ENCODE peak calls at places on chromosomes 11 and 22, in six cellular contexts. One of them, this sample, is unnamed.

GRCh38 chr11:78318733-78319132 is 98.9 kb downstream of the GAB2 start:
- DNase-seq in sigmoid colon: no peak
- DNase-seq in brain microvascular endothelial cell: no peak
- DNase-seq in AG04449: no peak
- DNase-seq in adrenal gland: no peak
- DNase-seq in AG04450: no peak
- DNase-seq in this sample: no peak

GRCh38 chr11:88515002-88515401 is 177.5 kb upstream of the CTSC start:
- DNase-seq in sigmoid colon: no peak
- DNase-seq in brain microvascular endothelial cell: no peak
- DNase-seq in AG04449: no peak
- DNase-seq in adrenal gland: no peak
- DNase-seq in AG04450: no peak
- DNase-seq in this sample: no peak

GRCh38 chr22:19766506-19767426 is 6.2 kb downstream of the TBX1 start:
- DNase-seq in sigmoid colon: no peak
- DNase-seq in brain microvascular endothelial cell: peak
- DNase-seq in AG04449: no peak
- DNase-seq in adrenal gland: peak
- DNase-seq in AG04450: no peak
- DNase-seq in this sample: no peak

GRCh38 chr11:74870485-74870884 is 78.4 kb downstream of the XRRA1 start:
- DNase-seq in sigmoid colon: no peak
- DNase-seq in brain microvascular endothelial cell: peak
- DNase-seq in AG04449: no peak
- DNase-seq in adrenal gland: no peak
- DNase-seq in AG04450: peak
- DNase-seq in this sample: peak

GRCh38 chr11:18699848-18700261 is 1.3 kb downstream of the TMEM86A start:
- DNase-seq in sigmoid colon: peak
- DNase-seq in brain microvascular endothelial cell: no peak
- DNase-seq in AG04449: no peak
- DNase-seq in adrenal gland: peak
- DNase-seq in AG04450: no peak
- DNase-seq in this sample: no peak

GRCh38 chr11:120974980-120975379 is 48.9 kb upstream of the TBCEL start:
- DNase-seq in sigmoid colon: no peak
- DNase-seq in brain microvascular endothelial cell: no peak
- DNase-seq in AG04449: no peak
- DNase-seq in adrenal gland: no peak
- DNase-seq in AG04450: no peak
- DNase-seq in this sample: no peak

GRCh38 chr22:36027579-36027959 is 1.1 kb downstream of the RBFOX2 start:
- DNase-seq in sigmoid colon: peak
- DNase-seq in brain microvascular endothelial cell: no peak
- DNase-seq in AG04449: no peak
- DNase-seq in adrenal gland: no peak
- DNase-seq in AG04450: no peak
- DNase-seq in this sample: no peak

GRCh38 chr11:47980093-47980906 is at the start of gene PTPRJ:
- DNase-seq in sigmoid colon: peak
- DNase-seq in brain microvascular endothelial cell: no peak
- DNase-seq in AG04449: no peak
- DNase-seq in adrenal gland: peak
- DNase-seq in AG04450: no peak
- DNase-seq in this sample: no peak

GRCh38 chr11:90646266-90646665 is 423.4 kb upstream of the CHORDC1 start:
- DNase-seq in sigmoid colon: no peak
- DNase-seq in brain microvascular endothelial cell: no peak
- DNase-seq in AG04449: no peak
- DNase-seq in adrenal gland: no peak
- DNase-seq in AG04450: no peak
- DNase-seq in this sample: no peak

GRCh38 chr11:68441466-68442230 is 18.9 kb upstream of the PPP6R3 start:
- DNase-seq in sigmoid colon: no peak
- DNase-seq in brain microvascular endothelial cell: peak
- DNase-seq in AG04449: peak
- DNase-seq in adrenal gland: no peak
- DNase-seq in AG04450: no peak
- DNase-seq in this sample: no peak

DNA sequence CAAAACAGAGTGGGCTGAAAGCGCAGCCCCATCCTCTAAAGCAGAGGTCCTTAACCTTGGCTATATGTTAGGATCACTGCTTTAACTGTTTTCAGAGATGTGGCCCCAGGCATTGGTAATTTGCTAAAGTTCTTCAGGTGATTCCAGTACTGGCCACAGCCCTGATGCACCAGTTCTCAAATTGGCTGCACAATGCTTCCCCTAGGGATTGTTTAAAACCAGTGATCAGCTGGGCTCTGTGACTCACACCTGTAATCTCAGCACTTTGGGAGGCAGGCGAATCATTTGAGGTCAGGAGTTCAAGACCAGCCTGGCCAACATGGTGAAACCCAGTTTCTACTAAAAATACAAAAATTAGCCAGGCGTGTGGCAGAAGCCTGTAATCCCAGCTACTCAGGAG is 8.4 kb upstream of the IRAG1 start:
- DNase-seq in sigmoid colon: no peak
- DNase-seq in brain microvascular endothelial cell: peak
- DNase-seq in AG04449: no peak
- DNase-seq in adrenal gland: no peak
- DNase-seq in AG04450: no peak
- DNase-seq in this sample: no peak
- TF ChIP-seq CTCF in sigmoid colon: no peak
- TF ChIP-seq CTCF in brain microvascular endothelial cell: no peak
- TF ChIP-seq CTCF in AG04449: no peak
- TF ChIP-seq CTCF in adrenal gland: no peak
- TF ChIP-seq CTCF in AG04450: no peak
- TF ChIP-seq CTCF in this sample: no peak

DNA sequence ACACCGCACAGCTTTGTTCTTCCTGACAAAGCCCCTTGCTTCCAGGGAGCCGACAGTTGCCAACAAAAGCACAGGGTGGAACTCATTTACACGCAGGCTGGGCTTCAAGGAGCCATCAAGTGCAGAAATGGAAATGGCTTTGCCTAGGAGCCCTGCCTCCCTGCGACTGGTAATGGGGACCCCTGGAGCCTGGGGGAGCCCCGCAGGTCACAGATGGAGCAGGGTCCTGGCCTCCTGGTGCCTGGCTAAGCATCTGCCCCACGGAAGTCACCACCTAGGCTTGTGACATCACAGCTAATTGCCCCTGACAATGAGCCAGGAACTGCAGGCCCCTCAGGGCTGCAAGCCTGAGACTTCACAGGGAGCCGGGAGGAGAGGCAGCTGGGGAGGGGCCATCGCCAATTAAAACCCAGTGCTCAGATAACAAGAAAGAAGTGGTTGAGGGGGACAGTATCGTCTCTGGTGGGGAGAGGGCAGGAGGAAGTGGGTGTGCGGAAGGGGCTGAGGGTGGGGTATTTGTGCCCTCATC is 66.8 kb downstream of the NFAM1 start:
- DNase-seq in sigmoid colon: peak
- DNase-seq in brain microvascular endothelial cell: no peak
- DNase-seq in AG04449: no peak
- DNase-seq in adrenal gland: no peak
- DNase-seq in AG04450: no peak
- DNase-seq in this sample: no peak
- H3K4me3 ChIP-seq in sigmoid colon: peak
- H3K4me3 ChIP-seq in brain microvascular endothelial cell: no peak
- H3K4me3 ChIP-seq in AG04449: no peak
- H3K4me3 ChIP-seq in adrenal gland: no peak
- H3K4me3 ChIP-seq in AG04450: no peak
- H3K4me3 ChIP-seq in this sample: no peak

GRCh38 chr11:36035999-36036398 is 92.1 kb downstream of the LDLRAD3 start:
- DNase-seq in sigmoid colon: no peak
- DNase-seq in brain microvascular endothelial cell: no peak
- DNase-seq in AG04449: no peak
- DNase-seq in adrenal gland: no peak
- DNase-seq in AG04450: no peak
- DNase-seq in this sample: no peak
- TF ChIP-seq CTCF in sigmoid colon: no peak
- TF ChIP-seq CTCF in brain microvascular endothelial cell: no peak
- TF ChIP-seq CTCF in AG04449: no peak
- TF ChIP-seq CTCF in adrenal gland: no peak
- TF ChIP-seq CTCF in AG04450: no peak
- TF ChIP-seq CTCF in this sample: no peak

DNA sequence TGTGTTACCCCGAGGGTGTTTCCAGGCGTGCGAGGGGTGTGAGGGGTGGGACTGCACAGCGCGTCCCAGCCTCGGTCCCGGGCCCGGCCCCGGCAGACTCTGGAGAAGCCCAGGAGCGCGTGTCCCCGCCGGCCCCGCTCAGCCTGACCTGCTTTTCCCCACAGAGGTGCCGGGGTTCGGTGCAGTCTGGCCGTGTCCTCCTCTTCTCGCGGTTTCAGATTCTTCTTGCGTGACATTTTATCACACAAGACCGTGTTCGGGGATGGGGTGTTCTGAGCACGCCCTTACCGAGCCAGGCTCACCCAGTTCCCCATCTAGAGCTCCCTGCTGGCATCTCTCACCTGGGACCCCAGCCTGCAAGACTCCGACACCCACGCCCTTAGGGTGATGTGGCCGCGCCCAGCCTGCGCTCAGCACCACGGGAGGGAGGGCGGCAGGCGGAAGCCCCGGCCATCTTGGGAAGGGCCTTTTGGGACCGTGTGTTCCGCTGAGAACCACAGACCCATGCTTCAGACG is 775.6 kb downstream of the BRD1 start:
- DNase-seq in sigmoid colon: no peak
- DNase-seq in brain microvascular endothelial cell: no peak
- DNase-seq in AG04449: no peak
- DNase-seq in adrenal gland: no peak
- DNase-seq in AG04450: no peak
- DNase-seq in this sample: no peak
- H3K4me3 ChIP-seq in sigmoid colon: peak
- H3K4me3 ChIP-seq in brain microvascular endothelial cell: peak
- H3K4me3 ChIP-seq in AG04449: peak
- H3K4me3 ChIP-seq in adrenal gland: no peak
- H3K4me3 ChIP-seq in AG04450: peak
- H3K4me3 ChIP-seq in this sample: no peak

GRCh38 chr11:3123761-3124733 is 41.1 kb downstream of the OSBPL5 start:
- DNase-seq in sigmoid colon: peak
- DNase-seq in brain microvascular endothelial cell: peak
- DNase-seq in AG04449: peak
- DNase-seq in adrenal gland: peak
- DNase-seq in AG04450: peak
- DNase-seq in this sample: peak

GRCh38 chr11:3121931-3122774 is 43.0 kb downstream of the OSBPL5 start:
- DNase-seq in sigmoid colon: peak
- DNase-seq in brain microvascular endothelial cell: no peak
- DNase-seq in AG04449: no peak
- DNase-seq in adrenal gland: no peak
- DNase-seq in AG04450: no peak
- DNase-seq in this sample: no peak

GRCh38 chr11:3122775-3123201 is 42.3 kb downstream of the OSBPL5 start:
- DNase-seq in sigmoid colon: peak
- DNase-seq in brain microvascular endothelial cell: no peak
- DNase-seq in AG04449: no peak
- DNase-seq in adrenal gland: no peak
- DNase-seq in AG04450: no peak
- DNase-seq in this sample: no peak

GRCh38 chr11:3124821-3125220 is 40.3 kb downstream of the OSBPL5 start:
- DNase-seq in sigmoid colon: no peak
- DNase-seq in brain microvascular endothelial cell: no peak
- DNase-seq in AG04449: no peak
- DNase-seq in adrenal gland: no peak
- DNase-seq in AG04450: no peak
- DNase-seq in this sample: no peak

DNA sequence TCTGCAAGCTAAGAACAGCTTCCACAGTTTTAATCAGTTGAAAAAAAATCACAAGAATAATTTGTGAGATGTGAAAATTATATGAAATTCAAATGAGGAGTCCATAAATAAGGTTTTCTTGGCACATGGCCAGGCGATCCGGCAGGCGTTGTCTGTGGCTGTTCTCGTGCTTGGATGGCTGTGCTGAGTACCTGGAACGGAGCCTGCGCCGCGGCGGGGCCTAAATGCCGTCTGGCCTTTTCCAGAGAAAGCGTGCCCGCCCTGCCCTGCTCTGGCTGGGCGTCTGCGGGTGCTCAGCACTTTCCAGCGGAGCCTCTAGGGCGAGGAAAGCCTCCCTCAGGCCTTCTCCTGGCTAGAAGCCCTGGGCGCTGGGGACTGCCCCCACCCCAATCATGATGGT is 41.8 kb downstream of the OSBPL5 start:
- DNase-seq in sigmoid colon: peak
- DNase-seq in brain microvascular endothelial cell: no peak
- DNase-seq in AG04449: no peak
- DNase-seq in adrenal gland: peak
- DNase-seq in AG04450: no peak
- DNase-seq in this sample: peak
- TF ChIP-seq CTCF in sigmoid colon: no peak
- TF ChIP-seq CTCF in brain microvascular endothelial cell: no peak
- TF ChIP-seq CTCF in AG04449: no peak
- TF ChIP-seq CTCF in adrenal gland: no peak
- TF ChIP-seq CTCF in AG04450: no peak
- TF ChIP-seq CTCF in this sample: no peak

DNA sequence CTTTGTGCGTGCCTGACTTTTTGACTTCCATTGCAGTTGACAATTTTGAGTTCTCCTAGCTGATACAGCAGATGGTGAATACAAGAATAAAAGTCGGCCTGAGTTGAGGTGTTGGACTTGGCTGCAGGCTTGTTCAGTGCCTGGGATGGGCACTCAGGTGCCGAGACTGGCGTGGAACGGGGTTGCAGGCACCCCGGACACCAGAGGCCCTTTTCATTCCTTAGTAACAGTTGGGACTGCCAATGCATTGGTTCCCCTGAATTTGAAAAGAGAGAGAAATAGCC is 1.3 kb downstream of the PHRF1 start:
- DNase-seq in sigmoid colon: no peak
- DNase-seq in brain microvascular endothelial cell: no peak
- DNase-seq in AG04449: no peak
- DNase-seq in adrenal gland: no peak
- DNase-seq in AG04450: no peak
- DNase-seq in this sample: no peak
- H3K4me3 ChIP-seq in sigmoid colon: peak
- H3K4me3 ChIP-seq in brain microvascular endothelial cell: peak
- H3K4me3 ChIP-seq in AG04449: peak
- H3K4me3 ChIP-seq in adrenal gland: no peak
- H3K4me3 ChIP-seq in AG04450: peak
- H3K4me3 ChIP-seq in this sample: peak

DNA sequence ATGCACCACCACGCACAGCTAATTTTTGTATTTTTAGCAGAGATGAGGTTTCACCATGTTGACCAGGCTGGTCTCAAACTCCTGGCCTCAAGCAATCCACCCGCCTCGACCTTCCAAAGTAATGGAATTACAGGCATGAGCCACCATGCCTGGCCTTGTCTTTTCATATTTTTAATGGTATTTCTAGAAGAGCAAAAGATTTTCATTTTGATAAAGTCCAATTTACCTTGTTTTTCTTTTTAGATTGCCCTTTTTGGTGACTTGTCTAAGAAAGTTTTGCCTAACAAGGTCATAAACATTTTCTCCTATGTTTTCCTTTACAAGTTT is 45.5 kb upstream of the MICAL2 start:
- DNase-seq in sigmoid colon: no peak
- DNase-seq in brain microvascular endothelial cell: no peak
- DNase-seq in AG04449: no peak
- DNase-seq in adrenal gland: no peak
- DNase-seq in AG04450: no peak
- DNase-seq in this sample: no peak
- TF ChIP-seq CTCF in sigmoid colon: no peak
- TF ChIP-seq CTCF in brain microvascular endothelial cell: no peak
- TF ChIP-seq CTCF in AG04449: no peak
- TF ChIP-seq CTCF in adrenal gland: no peak
- TF ChIP-seq CTCF in AG04450: no peak
- TF ChIP-seq CTCF in this sample: no peak

This sample was measured in LNCaP clone FGC.